ENCODE peak calls at places on chromosome 12, in four cellular contexts. X, F, G and D are unnamed samples.

GRCh38 chr12:113299619-113300237 is 35.2 kb downstream of the SLC8B1 start:
- DNase-seq in X (no peak), G (peak; percentile 84), F (peak; percentile 57), D (no peak)

GRCh38 chr12:131223171-131223761 is 269.6 kb downstream of the ADGRD1 start:
- DNase-seq in G (no peak), F (no peak), X (no peak), D (no peak)

GRCh38 chr12:39402922-39403321 is 40.0 kb downstream of the KIF21A start:
- DNase-seq in G (no peak), X (no peak), F (no peak), D (peak; percentile 7)

GRCh38 chr12:103569278-103569677 is 17.8 kb upstream of the STAB2 start:
- DNase-seq in X (no peak), G (no peak), F (no peak), D (no peak)

GRCh38 chr12:120468846-120469449 is 600 bp downstream of the SRSF9 start:
- DNase-seq in G (peak; percentile 13), F (no peak), X (peak; percentile 22), D (no peak)

GRCh38 chr12:102824218-102824835 is 92.7 kb downstream of the PAH start:
- DNase-seq in X (no peak), G (peak; percentile 27), F (no peak), D (no peak)

GRCh38 chr12:18492372-18493025 is 231.2 kb downstream of the PIK3C2G start:
- DNase-seq in F (peak; percentile 3), X (no peak), G (peak; percentile 53), D (no peak)

GRCh38 chr12:76003263-76003640 is 28.3 kb downstream of the PHLDA1 start:
- DNase-seq in G (no peak), F (no peak), X (no peak), D (no peak)

GRCh38 chr12:100554608-100555077 is 18.8 kb upstream of the GAS2L3 start:
- DNase-seq in F (peak; percentile 72), G (peak; percentile 86), X (peak; percentile 44), D (peak; percentile 15)

GRCh38 chr12:77615331-77615730 is 215.4 kb upstream of the NAV3 start:
- DNase-seq in X (no peak), F (no peak), G (no peak), D (no peak)

GRCh38 chr12:9118161-9118560 is 2.4 kb upstream of the A2M start:
- DNase-seq in F (no peak), X (peak; percentile 83), G (peak; percentile 4), D (peak; percentile 30)

GRCh38 chr12:75560167-75560566 is 48.8 kb upstream of the KRR1 start:
- DNase-seq in F (no peak), X (no peak), G (peak; percentile 61), D (no peak)

GRCh38 chr12:1350055-1350933 is 244.1 kb downstream of the FBXL14 start:
- DNase-seq in F (peak; percentile 53), G (peak; percentile 95), X (no peak), D (no peak)

GRCh38 chr12:63905523-63905922 is 61.0 kb downstream of the SRGAP1 start:
- DNase-seq in F (no peak), X (no peak), G (no peak), D (no peak)

DNA sequence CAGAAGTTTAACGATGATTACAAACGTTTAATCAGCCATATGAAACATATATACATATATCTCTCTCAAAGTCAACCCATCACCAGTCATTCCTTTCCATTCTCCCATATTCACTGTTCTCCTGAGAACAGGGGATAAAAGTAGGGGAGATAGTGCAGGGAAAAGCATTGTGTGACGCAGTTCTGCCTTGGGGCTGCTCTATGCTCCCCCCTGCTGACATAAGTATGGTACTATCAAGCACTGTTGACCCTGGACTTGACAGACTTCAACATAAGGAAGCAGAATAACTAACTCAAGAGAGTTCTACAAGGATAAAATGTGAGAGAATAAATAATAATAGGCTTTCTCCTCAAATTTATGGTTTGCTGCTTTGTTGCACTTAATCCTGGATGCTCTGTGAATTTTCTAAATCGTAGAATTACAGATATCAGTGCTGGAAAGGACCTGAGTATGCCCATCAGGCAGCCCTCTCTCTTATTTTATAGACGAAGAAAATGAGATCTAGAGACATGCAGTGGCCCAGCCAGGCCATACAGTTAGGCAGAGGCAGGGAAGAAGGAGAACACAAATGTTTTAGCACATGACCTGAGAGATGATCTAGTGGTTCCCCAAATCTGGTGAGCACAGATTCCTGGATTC is 87.2 kb downstream of the SCN8A start:
- DNase-seq in X (peak; percentile 42), F (no peak), G (peak; percentile 64), D (no peak)
- TF ChIP-seq CTCF in X (peak; percentile 52), F (peak; percentile 89), G (peak; percentile 91), D (peak; percentile 74)

DNA sequence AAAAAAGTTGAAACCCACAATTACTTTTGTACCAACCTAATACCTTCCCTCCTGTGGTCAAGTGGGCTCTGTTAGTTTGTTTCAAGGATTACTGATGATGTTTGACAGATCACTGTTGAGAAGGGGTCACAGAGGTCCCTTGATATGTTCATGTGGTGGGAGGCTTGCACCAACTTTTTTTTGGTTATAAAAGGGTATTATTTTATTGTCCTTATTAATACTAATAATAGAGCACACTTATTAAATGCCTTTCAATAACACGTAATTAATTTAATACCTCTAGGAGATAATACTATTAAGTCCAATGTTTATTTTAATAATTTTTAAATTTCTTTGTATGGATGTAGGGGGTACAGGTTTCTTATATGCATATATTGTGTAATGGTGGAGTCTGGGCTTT is 4.4 kb downstream of the UBE3B start:
- DNase-seq in G (no peak), X (no peak), F (no peak), D (no peak)
- H3K4me3 ChIP-seq in G (no peak overlapping the region), X (no peak overlapping the region), F (no peak overlapping the region), D (no peak overlapping the region)

DNA sequence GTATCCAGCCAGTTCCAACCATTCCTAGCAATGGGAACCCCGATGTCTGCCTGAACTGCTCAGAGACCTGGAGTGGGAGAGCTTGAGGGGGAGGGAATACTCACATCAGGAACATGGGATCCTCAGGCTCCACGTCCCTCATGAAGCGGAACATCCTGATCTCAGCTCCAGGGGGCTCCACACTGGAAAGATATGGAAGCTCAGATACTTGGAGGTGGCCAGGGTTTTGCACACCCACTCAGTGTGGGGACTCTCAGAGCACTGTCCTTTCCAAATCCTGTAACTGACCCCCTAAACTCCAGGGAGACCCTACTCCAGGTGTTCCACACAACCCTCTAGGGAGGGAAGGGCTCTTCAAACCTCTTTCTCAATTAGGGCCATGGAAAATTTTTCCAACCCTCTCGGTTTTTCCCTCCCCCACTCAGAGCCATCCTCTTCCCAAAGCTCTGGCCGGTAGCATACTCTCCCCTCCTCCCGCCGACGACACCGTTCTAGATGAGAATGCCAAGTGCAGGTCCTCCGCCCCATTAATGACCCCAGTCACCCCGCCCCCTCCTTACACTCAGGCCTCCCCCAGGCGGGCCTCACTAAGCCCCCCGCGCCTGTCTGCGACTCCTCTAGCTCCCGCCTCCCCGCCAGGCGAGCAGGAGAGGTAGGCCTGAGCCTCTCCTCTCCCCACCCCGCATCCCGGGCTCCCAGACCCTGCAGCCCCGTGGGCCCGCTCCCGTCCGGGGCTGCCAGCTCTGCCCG is 585 bp downstream of the MLF2 start:
- DNase-seq in G (peak; percentile 52), F (no peak), X (no peak), D (no peak)
- TF ChIP-seq CTCF in G (peak; percentile 60), F (peak; percentile 62), X (no peak), D (no peak)

GRCh38 chr12:6944381-6945186 is 762 bp downstream of the C12orf57 start:
- DNase-seq in X (peak; percentile 93), G (peak; percentile 92), F (peak; percentile 88), D (peak; percentile 91)

GRCh38 chr12:6943719-6944380 is at the start of the genes C12orf57 and RNU7-1:
- DNase-seq in G (peak; percentile 81), X (peak; percentile 84), F (peak; percentile 77), D (peak; percentile 89)

GRCh38 chr12:6941786-6942185 is 1.8 kb upstream of the RNU7-1 start:
- DNase-seq in F (no peak), G (no peak), X (no peak), D (no peak)

GRCh38 chr12:6942331-6942665 is 1.3 kb upstream of the RNU7-1 start:
- DNase-seq in G (peak; percentile 26), F (no peak), X (no peak), D (no peak)

DNA sequence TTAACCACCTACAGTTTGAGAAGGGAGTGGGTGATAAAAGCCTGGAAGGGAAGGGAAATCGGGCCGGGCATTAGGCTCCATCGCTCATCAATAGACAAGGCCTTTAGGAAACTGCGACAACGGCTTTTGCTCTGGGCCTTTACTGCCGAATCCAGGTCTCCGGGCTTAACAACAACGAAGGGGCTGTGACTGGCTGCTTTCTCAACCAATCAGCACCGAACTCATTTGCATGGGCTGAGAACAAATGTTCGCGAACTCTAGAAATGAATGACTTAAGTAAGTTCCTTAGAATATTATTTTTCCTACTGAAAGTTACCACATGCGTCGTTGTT is 263 bp upstream of the RNU7-1 start:
- DNase-seq in X (peak; percentile 85), F (peak; percentile 83), G (peak; percentile 95), D (peak; percentile 88)
- H3K4me3 ChIP-seq in X (no peak overlapping the region), F (peak overlapping the region; percentile 79), G (peak overlapping the region; percentile 88), D (peak overlapping the region; percentile 58)

DNA sequence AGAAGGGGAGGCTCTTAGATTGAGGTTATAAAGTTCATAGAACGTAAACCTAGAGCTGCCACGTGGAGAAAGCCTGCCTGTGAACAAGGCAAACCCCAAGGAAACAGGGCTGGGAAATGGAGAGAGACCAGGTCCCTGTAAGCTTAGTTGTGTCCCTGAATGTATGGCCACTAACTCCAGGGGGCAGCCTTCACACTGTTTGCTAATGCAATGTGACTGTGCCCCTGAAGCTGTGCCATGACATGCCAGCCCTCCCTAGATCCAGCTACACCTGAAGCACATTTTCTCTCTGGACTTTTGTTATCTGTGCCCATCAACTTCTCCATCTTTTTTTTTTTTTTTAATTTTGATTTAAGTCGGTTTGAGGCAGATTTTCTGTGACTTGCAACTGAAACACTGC is 60.6 kb upstream of the TMCC3 start:
- DNase-seq in G (peak; percentile 16), X (peak; percentile 27), F (no peak), D (no peak)
- TF ChIP-seq CTCF in G (peak; percentile 44), X (peak; percentile 43), F (peak; percentile 33), D (peak; percentile 64)

GRCh38 chr12:50187084-50187900 is 20.1 kb upstream of the CERS5 start:
- DNase-seq in F (peak; percentile 83), X (no peak), G (peak; percentile 96), D (no peak)
- H3K4me3 ChIP-seq in F (no peak overlapping the region), X (no peak overlapping the region), G (peak overlapping the region; percentile 16), D (no peak overlapping the region)

DNA sequence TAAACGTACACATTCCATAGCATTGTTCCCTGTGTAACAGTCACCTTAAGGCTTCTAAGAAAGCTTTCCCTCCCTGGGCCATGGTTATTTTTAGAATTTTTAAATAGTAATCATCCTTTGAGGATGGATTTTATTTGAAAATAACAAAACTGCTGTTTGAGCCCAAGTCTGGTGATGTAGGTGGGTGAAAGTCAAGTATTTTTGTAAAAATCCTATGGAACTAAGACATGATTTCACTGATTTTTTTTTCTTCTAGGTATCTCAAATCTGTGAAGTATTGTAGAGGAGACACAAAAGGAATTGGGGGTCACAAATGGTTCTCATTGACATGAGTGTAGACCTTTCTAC is 1.4 kb downstream of the ISCU start:
- DNase-seq in F (no peak), G (no peak), X (no peak), D (no peak)
- TF ChIP-seq CTCF in F (no peak), G (no peak), X (no peak), D (no peak)

GRCh38 chr12:12995088-12995487 is 5.0 kb downstream of the HEBP1 start:
- DNase-seq in X (no peak), F (no peak), G (no peak), D (no peak)

GRCh38 chr12:12992418-12993175 is 7.5 kb downstream of the HEBP1 start:
- DNase-seq in G (peak; percentile 93), X (peak; percentile 47), F (peak; percentile 93), D (no peak)

GRCh38 chr12:12990700-12991468 is 9.2 kb downstream of the HEBP1 start:
- DNase-seq in X (no peak), G (no peak), F (no peak), D (no peak)

GRCh38 chr12:12996235-12996634 is 3.8 kb downstream of the HEBP1 start:
- DNase-seq in F (no peak), X (no peak), G (no peak), D (no peak)

GRCh38 chr12:12993367-12993766 is 6.7 kb downstream of the HEBP1 start:
- DNase-seq in G (no peak), F (no peak), X (no peak), D (no peak)
- H3K4me3 ChIP-seq in G (peak overlapping the region; percentile 49), F (peak overlapping the region; percentile 47), X (no peak overlapping the region), D (no peak overlapping the region)